ENCODE peak calls at places on chromosomes 1 and 21, in eight cellular contexts. One of them, this sample, is unnamed.

GRCh38 chr1:115642168-115643072 is 650 bp downstream of the VANGL1 start:
- DNase-seq in neuronal stem cell: peak
- DNase-seq in MM.1S: peak
- DNase-seq in IMR-90: peak
- DNase-seq in OCI-LY7: no peak
- DNase-seq in GM23338: peak
- DNase-seq in HepG2: peak
- DNase-seq in PC-3: peak
- DNase-seq in this sample: peak

GRCh38 chr1:55321947-55322346 is 106.8 kb upstream of the USP24 start:
- DNase-seq in neuronal stem cell: no peak
- DNase-seq in PC-3: peak
- DNase-seq in MM.1S: no peak
- DNase-seq in HepG2: no peak
- DNase-seq in IMR-90: peak
- DNase-seq in OCI-LY7: no peak
- DNase-seq in GM23338: no peak
- DNase-seq in this sample: no peak

GRCh38 chr21:38170705-38171682 is 85.8 kb upstream of the KCNJ15 start:
- DNase-seq in PC-3: peak
- DNase-seq in IMR-90: peak
- DNase-seq in MM.1S: no peak
- DNase-seq in neuronal stem cell: no peak
- DNase-seq in HepG2: no peak
- DNase-seq in GM23338: peak
- DNase-seq in OCI-LY7: no peak
- DNase-seq in this sample: no peak

GRCh38 chr1:145983959-145984830 is 12.2 kb downstream of the TXNIP start:
- DNase-seq in OCI-LY7: peak
- DNase-seq in MM.1S: peak
- DNase-seq in PC-3: no peak
- DNase-seq in GM23338: no peak
- DNase-seq in HepG2: no peak
- DNase-seq in IMR-90: no peak
- DNase-seq in neuronal stem cell: no peak
- DNase-seq in this sample: no peak

GRCh38 chr1:43853161-43853921 is 80.3 kb upstream of the ARTN start:
- DNase-seq in neuronal stem cell: no peak
- DNase-seq in HepG2: no peak
- DNase-seq in PC-3: peak
- DNase-seq in IMR-90: peak
- DNase-seq in MM.1S: peak
- DNase-seq in OCI-LY7: peak
- DNase-seq in GM23338: no peak
- DNase-seq in this sample: peak

GRCh38 chr1:202926578-202927491 is at the start of gene KLHL12:
- DNase-seq in HepG2: peak
- DNase-seq in MM.1S: peak
- DNase-seq in PC-3: peak
- DNase-seq in IMR-90: peak
- DNase-seq in GM23338: peak
- DNase-seq in neuronal stem cell: peak
- DNase-seq in OCI-LY7: peak
- DNase-seq in this sample: peak

GRCh38 chr1:7538033-7538432 is 233.1 kb upstream of the VAMP3 start:
- DNase-seq in PC-3: peak
- DNase-seq in IMR-90: peak
- DNase-seq in GM23338: no peak
- DNase-seq in HepG2: peak
- DNase-seq in neuronal stem cell: no peak
- DNase-seq in OCI-LY7: no peak
- DNase-seq in MM.1S: no peak
- DNase-seq in this sample: no peak

GRCh38 chr1:228982637-228983036 is 247.4 kb downstream of the RHOU start:
- DNase-seq in OCI-LY7: no peak
- DNase-seq in GM23338: no peak
- DNase-seq in PC-3: no peak
- DNase-seq in MM.1S: no peak
- DNase-seq in IMR-90: no peak
- DNase-seq in neuronal stem cell: no peak
- DNase-seq in HepG2: peak
- DNase-seq in this sample: no peak

GRCh38 chr1:5649166-5649551 is 343.1 kb downstream of the NPHP4 start:
- DNase-seq in MM.1S: no peak
- DNase-seq in neuronal stem cell: no peak
- DNase-seq in OCI-LY7: no peak
- DNase-seq in GM23338: no peak
- DNase-seq in HepG2: no peak
- DNase-seq in IMR-90: no peak
- DNase-seq in PC-3: no peak
- DNase-seq in this sample: no peak

GRCh38 chr1:39852876-39853275 is 30.4 kb downstream of the TRIT1 start:
- DNase-seq in IMR-90: no peak
- DNase-seq in PC-3: no peak
- DNase-seq in neuronal stem cell: no peak
- DNase-seq in GM23338: no peak
- DNase-seq in MM.1S: no peak
- DNase-seq in HepG2: no peak
- DNase-seq in OCI-LY7: no peak
- DNase-seq in this sample: no peak

GRCh38 chr1:179310721-179311120 is 17.1 kb downstream of the SOAT1 start:
- DNase-seq in IMR-90: peak
- DNase-seq in neuronal stem cell: no peak
- DNase-seq in OCI-LY7: no peak
- DNase-seq in HepG2: no peak
- DNase-seq in GM23338: no peak
- DNase-seq in MM.1S: no peak
- DNase-seq in PC-3: peak
- DNase-seq in this sample: no peak

GRCh38 chr1:236451796-236452373 is 57.8 kb downstream of the EDARADD start:
- DNase-seq in MM.1S: no peak
- DNase-seq in OCI-LY7: peak
- DNase-seq in neuronal stem cell: no peak
- DNase-seq in PC-3: peak
- DNase-seq in GM23338: peak
- DNase-seq in HepG2: peak
- DNase-seq in IMR-90: no peak
- DNase-seq in this sample: peak

GRCh38 chr1:162660598-162660997 is 28.3 kb downstream of the DDR2 start:
- DNase-seq in IMR-90: no peak
- DNase-seq in PC-3: no peak
- DNase-seq in HepG2: no peak
- DNase-seq in OCI-LY7: no peak
- DNase-seq in MM.1S: no peak
- DNase-seq in neuronal stem cell: no peak
- DNase-seq in GM23338: no peak
- DNase-seq in this sample: no peak

GRCh38 chr1:30901798-30902652 is 6.5 kb downstream of the SDC3 start:
- DNase-seq in IMR-90: no peak
- DNase-seq in GM23338: peak
- DNase-seq in neuronal stem cell: no peak
- DNase-seq in MM.1S: no peak
- DNase-seq in PC-3: peak
- DNase-seq in OCI-LY7: no peak
- DNase-seq in HepG2: peak
- DNase-seq in this sample: no peak

GRCh38 chr1:98939471-98939870 is 65.2 kb downstream of the PLPPR5 start:
- DNase-seq in neuronal stem cell: no peak
- DNase-seq in PC-3: no peak
- DNase-seq in HepG2: no peak
- DNase-seq in GM23338: no peak
- DNase-seq in OCI-LY7: no peak
- DNase-seq in IMR-90: no peak
- DNase-seq in MM.1S: no peak
- DNase-seq in this sample: no peak

GRCh38 chr1:98940069-98940468 is 64.6 kb downstream of the PLPPR5 start:
- DNase-seq in PC-3: no peak
- DNase-seq in OCI-LY7: no peak
- DNase-seq in GM23338: no peak
- DNase-seq in HepG2: no peak
- DNase-seq in neuronal stem cell: no peak
- DNase-seq in MM.1S: no peak
- DNase-seq in IMR-90: no peak
- DNase-seq in this sample: no peak

GRCh38 chr1:98940680-98941079 is 64.0 kb downstream of the PLPPR5 start:
- DNase-seq in HepG2: no peak
- DNase-seq in IMR-90: peak
- DNase-seq in PC-3: peak
- DNase-seq in GM23338: no peak
- DNase-seq in MM.1S: no peak
- DNase-seq in OCI-LY7: no peak
- DNase-seq in neuronal stem cell: no peak
- DNase-seq in this sample: no peak
- H3K4me2 ChIP-seq in HepG2: no peak
- H3K4me2 ChIP-seq in IMR-90: peak
- H3K4me2 ChIP-seq in PC-3: peak
- H3K4me2 ChIP-seq in GM23338: no peak
- H3K4me2 ChIP-seq in MM.1S: no peak
- H3K4me2 ChIP-seq in OCI-LY7: no peak
- H3K4me2 ChIP-seq in neuronal stem cell: no peak
- H3K4me2 ChIP-seq in this sample: no peak

GRCh38 chr21:45894891-45895777 is 86.4 kb upstream of the COL6A1 start:
- DNase-seq in MM.1S: no peak
- DNase-seq in IMR-90: no peak
- DNase-seq in HepG2: no peak
- DNase-seq in OCI-LY7: no peak
- DNase-seq in neuronal stem cell: no peak
- DNase-seq in GM23338: no peak
- DNase-seq in PC-3: no peak
- DNase-seq in this sample: no peak

GRCh38 chr21:45894107-45894810 is 87.3 kb upstream of the COL6A1 start:
- DNase-seq in GM23338: no peak
- DNase-seq in OCI-LY7: no peak
- DNase-seq in PC-3: peak
- DNase-seq in HepG2: no peak
- DNase-seq in neuronal stem cell: no peak
- DNase-seq in MM.1S: no peak
- DNase-seq in IMR-90: peak
- DNase-seq in this sample: no peak

GRCh38 chr21:45891388-45892155 is 90.0 kb upstream of the COL6A1 start:
- DNase-seq in PC-3: no peak
- DNase-seq in HepG2: no peak
- DNase-seq in MM.1S: no peak
- DNase-seq in GM23338: no peak
- DNase-seq in IMR-90: peak
- DNase-seq in neuronal stem cell: no peak
- DNase-seq in OCI-LY7: no peak
- DNase-seq in this sample: no peak

GRCh38 chr21:45892156-45892919 is 89.2 kb upstream of the COL6A1 start:
- DNase-seq in neuronal stem cell: no peak
- DNase-seq in OCI-LY7: peak
- DNase-seq in IMR-90: no peak
- DNase-seq in HepG2: no peak
- DNase-seq in GM23338: no peak
- DNase-seq in MM.1S: no peak
- DNase-seq in PC-3: no peak
- DNase-seq in this sample: no peak

DNA sequence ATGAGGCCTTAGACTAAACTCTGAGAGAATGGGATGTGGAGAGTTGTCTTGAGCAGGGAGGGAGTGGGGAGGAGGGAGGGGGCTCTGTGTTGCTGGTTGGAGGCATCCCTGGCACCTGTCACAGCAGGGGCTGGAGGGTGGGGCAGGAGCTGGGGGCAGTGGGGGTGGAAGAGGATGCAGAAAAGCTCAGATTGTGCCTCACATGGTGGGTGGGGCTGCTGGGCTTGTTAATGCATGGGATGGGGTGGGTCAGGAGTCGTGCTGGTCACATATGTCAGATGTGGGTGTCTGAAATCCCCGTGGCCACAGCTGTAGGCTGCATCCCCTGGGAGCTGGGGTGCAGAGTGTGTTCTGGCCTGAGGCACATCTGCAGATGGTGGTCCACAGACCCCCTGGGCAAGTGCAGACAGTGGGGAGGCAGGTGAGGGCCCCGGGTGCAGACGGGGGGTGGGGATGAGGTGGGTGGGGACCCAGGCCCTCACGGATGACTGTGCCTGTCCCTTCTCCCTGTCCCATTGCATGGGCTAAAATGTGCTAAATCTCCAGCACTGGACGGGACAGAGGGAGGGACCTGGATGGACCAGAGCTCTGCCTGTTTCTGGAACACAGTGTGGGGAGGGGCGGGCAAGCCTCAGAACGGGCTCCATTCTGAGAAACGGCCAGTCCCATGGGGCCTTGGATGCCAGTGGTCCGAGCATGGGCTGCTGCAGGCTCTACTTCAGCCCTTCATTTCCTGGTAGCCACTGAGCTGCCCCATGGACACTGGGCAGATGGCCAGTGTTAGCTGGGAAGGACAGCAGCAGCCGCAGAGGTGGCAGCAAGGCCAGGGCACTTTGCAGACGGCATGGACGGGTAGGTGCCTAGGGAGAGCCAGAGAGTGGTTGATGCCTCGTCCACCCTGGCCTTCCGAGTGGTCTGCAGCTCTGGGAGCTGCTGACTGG is 88.1 kb upstream of the COL6A1 start:
- DNase-seq in IMR-90: no peak
- DNase-seq in neuronal stem cell: no peak
- DNase-seq in HepG2: no peak
- DNase-seq in OCI-LY7: no peak
- DNase-seq in PC-3: no peak
- DNase-seq in GM23338: no peak
- DNase-seq in MM.1S: no peak
- DNase-seq in this sample: no peak
- H3K4me2 ChIP-seq in IMR-90: no peak
- H3K4me2 ChIP-seq in neuronal stem cell: no peak
- H3K4me2 ChIP-seq in HepG2: no peak
- H3K4me2 ChIP-seq in OCI-LY7: no peak
- H3K4me2 ChIP-seq in PC-3: no peak
- H3K4me2 ChIP-seq in GM23338: no peak
- H3K4me2 ChIP-seq in MM.1S: no peak
- H3K4me2 ChIP-seq in this sample: no peak

GRCh38 chr1:11316701-11317100 is 43.7 kb downstream of the UBIAD1 start:
- DNase-seq in OCI-LY7: no peak
- DNase-seq in HepG2: no peak
- DNase-seq in neuronal stem cell: no peak
- DNase-seq in GM23338: no peak
- DNase-seq in PC-3: no peak
- DNase-seq in IMR-90: no peak
- DNase-seq in MM.1S: no peak
- DNase-seq in this sample: no peak
- H3K4me2 ChIP-seq in OCI-LY7: no peak
- H3K4me2 ChIP-seq in HepG2: no peak
- H3K4me2 ChIP-seq in neuronal stem cell: no peak
- H3K4me2 ChIP-seq in GM23338: no peak
- H3K4me2 ChIP-seq in PC-3: no peak
- H3K4me2 ChIP-seq in IMR-90: no peak
- H3K4me2 ChIP-seq in MM.1S: no peak
- H3K4me2 ChIP-seq in this sample: no peak

DNA sequence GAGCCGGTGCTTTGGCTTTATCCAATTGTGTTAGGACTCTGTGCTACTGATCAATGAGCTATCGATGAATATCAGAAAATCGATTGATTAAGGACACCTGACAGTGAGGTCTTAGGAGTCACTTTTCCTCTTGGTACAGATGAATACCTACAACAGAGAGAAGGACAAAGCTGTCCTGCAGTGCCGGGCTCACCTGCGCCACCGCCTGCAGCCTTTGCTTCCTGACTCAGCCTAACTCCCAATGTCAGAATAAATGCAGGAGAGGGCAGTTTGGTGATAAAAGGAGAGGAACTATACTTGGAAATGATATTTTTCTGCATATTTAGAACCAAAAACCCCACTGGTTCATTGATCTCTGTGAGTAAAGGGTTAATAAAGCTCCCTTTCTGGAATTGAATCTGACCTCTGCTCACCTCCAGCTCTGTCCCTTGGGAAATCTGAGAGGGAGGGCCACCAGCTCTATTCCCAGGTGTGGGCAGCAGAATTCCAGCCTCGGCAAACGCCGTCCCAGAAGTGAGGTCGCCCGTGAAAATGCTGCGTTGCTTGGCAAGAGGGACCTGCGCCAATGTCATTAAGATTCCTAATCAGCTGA is 39.3 kb downstream of the POFUT2 start:
- DNase-seq in HepG2: no peak
- DNase-seq in MM.1S: no peak
- DNase-seq in GM23338: no peak
- DNase-seq in neuronal stem cell: no peak
- DNase-seq in PC-3: no peak
- DNase-seq in OCI-LY7: no peak
- DNase-seq in IMR-90: no peak
- DNase-seq in this sample: no peak
- H3K4me2 ChIP-seq in HepG2: peak
- H3K4me2 ChIP-seq in MM.1S: no peak
- H3K4me2 ChIP-seq in GM23338: peak
- H3K4me2 ChIP-seq in neuronal stem cell: no peak
- H3K4me2 ChIP-seq in PC-3: peak
- H3K4me2 ChIP-seq in OCI-LY7: no peak
- H3K4me2 ChIP-seq in IMR-90: peak
- H3K4me2 ChIP-seq in this sample: no peak